ENCODE peak calls at places on chromosomes 16 and 17, in eight cellular contexts. V, P, D, F, Y, E, C and Q are unnamed samples.

GRCh38 chr16:81866820-81867440 is 87.8 kb downstream of the PLCG2 start:
- DNase-seq in D (no peak), E (no peak), P (no peak), Y (peak; percentile 67), V (no peak), C (no peak), F (peak; percentile 45), Q (no peak)

GRCh38 chr17:35257080-35257701 is 14.3 kb downstream of the SLFN5 start:
- DNase-seq in D (no peak), F (peak; percentile 44), C (no peak), Y (no peak), P (no peak), E (no peak), V (no peak), Q (no peak)

GRCh38 chr16:89696598-89697128 is 4.8 kb downstream of the SPATA2L start:
- DNase-seq in E (no peak), D (no peak), F (no peak), C (no peak), Y (no peak), V (peak; percentile 38), P (no peak), Q (peak; percentile 61)

GRCh38 chr16:10988164-10988803 is 43.9 kb downstream of the CLEC16A start:
- DNase-seq in P (no peak), Y (no peak), F (no peak), D (no peak), C (no peak), V (peak; percentile 86), E (no peak), Q (peak; percentile 66)

GRCh38 chr16:89363621-89364393 is 126.6 kb downstream of the ANKRD11 start:
- DNase-seq in P (no peak), D (peak; percentile 63), E (no peak), V (peak; percentile 69), F (no peak), C (no peak), Y (peak; percentile 44), Q (peak; percentile 51)

GRCh38 chr17:80104321-80104955 is 3.1 kb downstream of the GAA start:
- DNase-seq in C (no peak), F (peak; percentile 40), Y (peak; percentile 19), P (no peak), V (no peak), D (no peak), E (no peak), Q (no peak)

GRCh38 chr16:87534751-87535150 is 41.9 kb upstream of the ZCCHC14 start:
- DNase-seq in V (no peak), Y (no peak), P (no peak), E (no peak), D (no peak), C (no peak), F (no peak), Q (no peak)

GRCh38 chr17:21043296-21044232 is 753 bp upstream of the USP22 start:
- DNase-seq in C (peak; percentile 86), D (peak; percentile 99), E (no peak), Y (peak; percentile 99), V (peak; percentile 99), P (peak; percentile 98), F (peak; percentile 100), Q (peak; percentile 96)

GRCh38 chr16:30858829-30859423 is 35.0 kb downstream of the BCL7C start:
- DNase-seq in C (no peak), Y (no peak), F (no peak), D (no peak), V (no peak), P (no peak), E (no peak), Q (no peak)

GRCh38 chr16:14309906-14310305 is 238.8 kb downstream of the MRTFB start:
- DNase-seq in P (no peak), F (peak; percentile 60), E (no peak), V (peak; percentile 57), D (no peak), C (no peak), Y (no peak), Q (no peak)

GRCh38 chr16:86034421-86034919 is 135.5 kb downstream of the IRF8 start:
- DNase-seq in F (no peak), Y (no peak), P (no peak), D (no peak), C (no peak), E (no peak), V (no peak), Q (no peak)

GRCh38 chr17:71922439-71922838 is 198.4 kb upstream of the SOX9 start:
- DNase-seq in D (no peak), C (peak; percentile 85), P (no peak), F (no peak), V (no peak), Y (no peak), E (no peak), Q (no peak)

GRCh38 chr17:41959336-41960095 is 7.1 kb upstream of the CNP start:
- DNase-seq in P (peak; percentile 15), E (no peak), F (no peak), C (no peak), D (peak; percentile 27), Y (no peak), V (no peak), Q (no peak)

GRCh38 chr17:72166040-72166439 is 45.2 kb downstream of the SOX9 start:
- DNase-seq in F (peak; percentile 17), D (no peak), V (no peak), Y (no peak), P (no peak), C (no peak), E (no peak), Q (no peak)

GRCh38 chr17:2892305-2892971 is 96.2 kb downstream of the RAP1GAP2 start:
- DNase-seq in C (peak; percentile 56), E (no peak), F (peak; percentile 79), P (peak; percentile 61), V (peak; percentile 24), Y (no peak), D (no peak), Q (no peak)

GRCh38 chr16:27102701-27103575 is 36.2 kb downstream of the C16orf82 start:
- DNase-seq in E (no peak), V (no peak), C (no peak), F (no peak), P (no peak), D (no peak), Y (no peak), Q (no peak)

GRCh38 chr17:78529871-78530670 is 47.1 kb downstream of the DNAH17 start:
- DNase-seq in P (no peak), F (no peak), E (no peak), C (no peak), Y (no peak), V (no peak), D (no peak), Q (no peak)

GRCh38 chr17:38333635-38334295 is 10.0 kb downstream of the GPR179 start:
- DNase-seq in Y (no peak), D (peak; percentile 28), P (no peak), F (no peak), V (peak; percentile 66), C (no peak), E (no peak), Q (peak; percentile 78)

GRCh38 chr17:70446446-70446845 is 277.1 kb downstream of the KCNJ2 start:
- DNase-seq in Y (no peak), D (no peak), V (no peak), C (no peak), E (no peak), F (no peak), P (no peak), Q (no peak)

GRCh38 chr16:58481226-58481869 is 18.6 kb upstream of the NDRG4 start:
- DNase-seq in V (no peak), Y (peak; percentile 9), P (no peak), D (no peak), F (no peak), C (no peak), E (no peak), Q (no peak)

GRCh38 chr17:10197721-10198508 is 491 bp downstream of the GAS7 start:
- DNase-seq in P (no peak), C (no peak), V (peak; percentile 18), E (no peak), D (no peak), Y (peak; percentile 58), F (no peak), Q (no peak)

GRCh38 chr16:69798466-69798865 is 36.3 kb downstream of the WWP2 start:
- DNase-seq in C (no peak), Y (no peak), E (no peak), P (no peak), D (peak; percentile 15), F (peak; percentile 43), V (no peak), Q (no peak)

GRCh38 chr16:4709481-4709880 is 16.1 kb downstream of the NUDT16L1 start:
- DNase-seq in Y (no peak), D (no peak), F (no peak), V (no peak), P (no peak), E (no peak), C (no peak), Q (no peak)

GRCh38 chr17:49969134-49969759 is at the start of gene DLX4:
- DNase-seq in Y (no peak), D (no peak), E (no peak), C (no peak), F (no peak), V (peak; percentile 30), P (no peak), Q (no peak)

GRCh38 chr17:75481194-75482059 is 25.0 kb downstream of the TMEM94 start:
- DNase-seq in C (no peak), Y (no peak), P (no peak), V (no peak), D (no peak), F (no peak), E (no peak), Q (no peak)

GRCh38 chr17:48871551-48872351 is 20.8 kb upstream of the ATP5MC1 start:
- DNase-seq in E (no peak), D (no peak), P (no peak), C (no peak), V (no peak), Y (peak; percentile 56), F (peak; percentile 17), Q (no peak)

GRCh38 chr17:78185981-78186688 is 717 bp downstream of the TK1 start:
- DNase-seq in P (no peak), Y (no peak), V (no peak), F (peak; percentile 37), D (peak; percentile 42), C (no peak), E (no peak), Q (no peak)

GRCh38 chr17:30476726-30477082 is 504 bp upstream of the GOSR1 start:
- DNase-seq in D (no peak), C (no peak), V (peak; percentile 21), E (peak; percentile 3), Y (no peak), F (peak; percentile 10), P (no peak), Q (no peak)

GRCh38 chr16:74230126-74230525 is 66.5 kb upstream of the PSMD7 start:
- DNase-seq in F (no peak), V (no peak), Y (no peak), D (no peak), C (no peak), E (no peak), P (no peak), Q (no peak)

GRCh38 chr17:61597606-61598005 is 6.6 kb upstream of the NACA2 start:
- DNase-seq in P (no peak), C (no peak), V (no peak), Y (no peak), E (no peak), F (no peak), D (no peak), Q (no peak)

GRCh38 chr16:2308089-2308962 is 32.2 kb downstream of the ABCA3 start:
- DNase-seq in P (no peak), E (no peak), Y (no peak), C (no peak), F (no peak), D (no peak), V (no peak), Q (no peak)

GRCh38 chr17:76264425-76264754 is 758 bp upstream of the UBALD2 start:
- DNase-seq in P (no peak), C (no peak), F (no peak), E (no peak), Y (no peak), D (no peak), V (peak; percentile 33), Q (no peak)

GRCh38 chr16:3008749-3009088 is 4.0 kb upstream of the CLDN9 start:
- DNase-seq in P (no peak), F (no peak), Y (no peak), E (no peak), V (no peak), D (no peak), C (no peak), Q (no peak)